ENCODE peak calls at places on chromosomes 12 and 14, in four cellular contexts. One of them, this sample, is unnamed.

GRCh38 chr12:27931390-27931789 is 41.1 kb downstream of the PTHLH start:
- DNase-seq in adrenal gland: no peak
- DNase-seq in kidney epithelial cell: no peak
- DNase-seq in fibroblast of pulmonary artery: no peak
- DNase-seq in this sample: no peak

GRCh38 chr12:68960162-68960501 is 27.2 kb upstream of the CPM start:
- DNase-seq in adrenal gland: no peak
- DNase-seq in kidney epithelial cell: no peak
- DNase-seq in fibroblast of pulmonary artery: peak
- DNase-seq in this sample: no peak

GRCh38 chr14:21703357-21704339 is 30.0 kb upstream of the OR4E1 start:
- DNase-seq in adrenal gland: no peak
- DNase-seq in kidney epithelial cell: no peak
- DNase-seq in fibroblast of pulmonary artery: no peak
- DNase-seq in this sample: no peak

GRCh38 chr12:85642810-85643209 is 193.4 kb downstream of the RASSF9 start:
- DNase-seq in adrenal gland: no peak
- DNase-seq in kidney epithelial cell: no peak
- DNase-seq in fibroblast of pulmonary artery: peak
- DNase-seq in this sample: no peak

GRCh38 chr14:50551877-50552276 is 8.1 kb upstream of the ATL1 start:
- DNase-seq in adrenal gland: no peak
- DNase-seq in kidney epithelial cell: no peak
- DNase-seq in fibroblast of pulmonary artery: no peak
- DNase-seq in this sample: no peak

GRCh38 chr14:71780075-71780474 is 152.2 kb upstream of the RGS6 start:
- DNase-seq in adrenal gland: no peak
- DNase-seq in kidney epithelial cell: no peak
- DNase-seq in fibroblast of pulmonary artery: no peak
- DNase-seq in this sample: no peak

GRCh38 chr12:108623577-108623976 is 10.1 kb downstream of the SELPLG start:
- DNase-seq in adrenal gland: no peak
- DNase-seq in kidney epithelial cell: no peak
- DNase-seq in fibroblast of pulmonary artery: no peak
- DNase-seq in this sample: no peak

GRCh38 chr12:76890407-76891143 is 11.8 kb upstream of the CSRP2 start:
- DNase-seq in adrenal gland: no peak
- DNase-seq in kidney epithelial cell: no peak
- DNase-seq in fibroblast of pulmonary artery: no peak
- DNase-seq in this sample: no peak

GRCh38 chr14:65210118-65210826 is 108.0 kb upstream of the MAX start:
- DNase-seq in adrenal gland: no peak
- DNase-seq in kidney epithelial cell: no peak
- DNase-seq in fibroblast of pulmonary artery: peak
- DNase-seq in this sample: no peak

GRCh38 chr12:85805654-85806053 is 30.6 kb downstream of the RASSF9 start:
- DNase-seq in adrenal gland: no peak
- DNase-seq in kidney epithelial cell: no peak
- DNase-seq in fibroblast of pulmonary artery: peak
- DNase-seq in this sample: no peak

GRCh38 chr14:71169028-71169427 is 261.8 kb downstream of the PCNX1 start:
- DNase-seq in adrenal gland: no peak
- DNase-seq in kidney epithelial cell: no peak
- DNase-seq in fibroblast of pulmonary artery: no peak
- DNase-seq in this sample: no peak

GRCh38 chr12:19093218-19093617 is 36.3 kb upstream of the PLEKHA5 start:
- DNase-seq in adrenal gland: no peak
- DNase-seq in kidney epithelial cell: no peak
- DNase-seq in fibroblast of pulmonary artery: peak
- DNase-seq in this sample: no peak

GRCh38 chr12:47377414-47378221 is 297.9 kb upstream of the AMIGO2 start:
- DNase-seq in adrenal gland: peak
- DNase-seq in kidney epithelial cell: peak
- DNase-seq in fibroblast of pulmonary artery: peak
- DNase-seq in this sample: peak

GRCh38 chr12:116707751-116708150 is 30.1 kb downstream of the SPRING1 start:
- DNase-seq in adrenal gland: no peak
- DNase-seq in kidney epithelial cell: no peak
- DNase-seq in fibroblast of pulmonary artery: no peak
- DNase-seq in this sample: no peak

GRCh38 chr14:33404054-33404453 is 465.4 kb downstream of the NPAS3 start:
- DNase-seq in adrenal gland: no peak
- DNase-seq in kidney epithelial cell: peak
- DNase-seq in fibroblast of pulmonary artery: peak
- DNase-seq in this sample: peak

GRCh38 chr12:12807970-12808702 is 5.0 kb upstream of the DDX47 start:
- DNase-seq in adrenal gland: peak
- DNase-seq in kidney epithelial cell: no peak
- DNase-seq in fibroblast of pulmonary artery: peak
- DNase-seq in this sample: no peak

GRCh38 chr14:41607966-41608663 is 1.4 kb downstream of the LRFN5 start:
- DNase-seq in adrenal gland: no peak
- DNase-seq in kidney epithelial cell: no peak
- DNase-seq in fibroblast of pulmonary artery: no peak
- DNase-seq in this sample: no peak

GRCh38 chr12:32644455-32644854 is 34.6 kb upstream of the DNM1L start:
- DNase-seq in adrenal gland: no peak
- DNase-seq in kidney epithelial cell: no peak
- DNase-seq in fibroblast of pulmonary artery: peak
- DNase-seq in this sample: no peak

GRCh38 chr14:39267592-39268112 is 33.9 kb downstream of the MIA2 start:
- DNase-seq in adrenal gland: no peak
- DNase-seq in kidney epithelial cell: no peak
- DNase-seq in fibroblast of pulmonary artery: no peak
- DNase-seq in this sample: peak

GRCh38 chr12:10364839-10365681 is 24.8 kb downstream of the KLRK1 start:
- DNase-seq in adrenal gland: peak
- DNase-seq in kidney epithelial cell: no peak
- DNase-seq in fibroblast of pulmonary artery: peak
- DNase-seq in this sample: no peak

GRCh38 chr12:127162307-127162706 is 1104.7 kb upstream of the TMEM132C start:
- DNase-seq in adrenal gland: no peak
- DNase-seq in kidney epithelial cell: no peak
- DNase-seq in fibroblast of pulmonary artery: no peak
- DNase-seq in this sample: no peak

GRCh38 chr12:97267803-97268202 is 194.8 kb upstream of the RMST start:
- DNase-seq in adrenal gland: no peak
- DNase-seq in kidney epithelial cell: no peak
- DNase-seq in fibroblast of pulmonary artery: no peak
- DNase-seq in this sample: no peak

GRCh38 chr12:8636581-8636980 is 23.9 kb upstream of the AICDA start:
- DNase-seq in adrenal gland: no peak
- DNase-seq in kidney epithelial cell: no peak
- DNase-seq in fibroblast of pulmonary artery: no peak
- DNase-seq in this sample: no peak

GRCh38 chr14:88166616-88167015 is 156.5 kb downstream of the KCNK10 start:
- DNase-seq in adrenal gland: no peak
- DNase-seq in kidney epithelial cell: peak
- DNase-seq in fibroblast of pulmonary artery: no peak
- DNase-seq in this sample: no peak

GRCh38 chr12:93572712-93573551 is 457 bp downstream of the SOCS2 start:
- DNase-seq in adrenal gland: peak
- DNase-seq in kidney epithelial cell: no peak
- DNase-seq in fibroblast of pulmonary artery: peak
- DNase-seq in this sample: no peak

GRCh38 chr12:106455100-106455499 is 97.6 kb downstream of the POLR3B start:
- DNase-seq in adrenal gland: no peak
- DNase-seq in kidney epithelial cell: no peak
- DNase-seq in fibroblast of pulmonary artery: no peak
- DNase-seq in this sample: no peak

GRCh38 chr12:31037921-31038320 is 35.7 kb upstream of the DDX11 start:
- DNase-seq in adrenal gland: no peak
- DNase-seq in kidney epithelial cell: no peak
- DNase-seq in fibroblast of pulmonary artery: no peak
- DNase-seq in this sample: no peak
- TF ChIP-seq CTCF in adrenal gland: no peak
- TF ChIP-seq CTCF in kidney epithelial cell: no peak
- TF ChIP-seq CTCF in fibroblast of pulmonary artery: no peak
- TF ChIP-seq CTCF in this sample: no peak

DNA sequence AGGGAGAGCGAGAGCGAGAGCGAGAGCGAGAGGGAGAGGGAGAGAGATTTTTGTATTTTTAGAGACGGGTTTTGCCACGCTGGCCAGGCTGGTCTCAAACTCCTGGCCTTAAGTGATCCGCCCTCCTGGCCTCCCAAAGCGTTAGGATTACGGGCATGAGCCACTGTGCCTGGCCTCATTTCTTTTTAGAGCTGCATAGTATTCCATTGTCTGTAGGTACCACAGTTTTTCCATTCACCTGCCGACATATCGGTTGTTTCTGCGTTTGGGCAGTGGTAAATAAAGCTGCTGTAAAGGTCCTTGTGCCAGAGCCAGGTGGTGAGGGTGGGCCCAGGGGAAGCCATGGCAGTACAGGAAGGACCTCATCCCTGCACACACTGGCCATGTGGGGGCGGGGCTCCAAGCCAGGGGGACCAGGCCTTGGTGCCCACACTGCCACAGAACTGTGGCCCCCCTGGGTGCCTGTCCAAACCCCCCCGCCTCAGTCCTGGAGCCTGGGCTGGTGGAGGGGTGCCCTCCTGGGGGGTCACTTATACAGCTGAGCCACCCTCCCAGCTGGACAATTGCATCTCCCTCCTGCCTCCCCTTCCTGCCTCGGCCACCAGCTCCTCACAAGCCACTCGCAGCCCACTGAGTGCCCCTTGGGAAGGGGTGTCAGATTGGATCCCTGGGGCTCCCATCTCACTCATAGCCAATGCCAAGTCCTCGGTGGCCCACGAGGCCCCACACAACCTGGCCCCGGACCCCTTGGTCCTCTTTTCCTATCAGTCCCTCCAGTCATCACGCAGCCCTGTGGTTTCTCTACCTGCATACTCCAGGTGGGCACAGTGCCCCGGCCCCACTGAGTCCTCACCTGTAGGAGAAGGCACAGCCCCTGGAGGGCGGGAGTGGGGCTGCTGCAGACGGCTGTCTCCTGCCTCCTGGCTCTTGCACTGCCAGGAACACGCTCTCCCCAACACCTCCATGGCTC is 1.7 kb upstream of the PUS1 start:
- DNase-seq in adrenal gland: no peak
- DNase-seq in kidney epithelial cell: no peak
- DNase-seq in fibroblast of pulmonary artery: no peak
- DNase-seq in this sample: no peak
- TF ChIP-seq CTCF in adrenal gland: no peak
- TF ChIP-seq CTCF in kidney epithelial cell: no peak
- TF ChIP-seq CTCF in fibroblast of pulmonary artery: no peak
- TF ChIP-seq CTCF in this sample: no peak

GRCh38 chr14:31456841-31457664 is at the start of gene DTD2:
- DNase-seq in adrenal gland: peak
- DNase-seq in kidney epithelial cell: peak
- DNase-seq in fibroblast of pulmonary artery: peak
- DNase-seq in this sample: peak
- TF ChIP-seq CTCF in adrenal gland: no peak
- TF ChIP-seq CTCF in kidney epithelial cell: no peak
- TF ChIP-seq CTCF in fibroblast of pulmonary artery: no peak
- TF ChIP-seq CTCF in this sample: no peak

GRCh38 chr14:52240623-52241022 is 26.9 kb upstream of the PTGDR start:
- DNase-seq in adrenal gland: no peak
- DNase-seq in kidney epithelial cell: no peak
- DNase-seq in fibroblast of pulmonary artery: no peak
- DNase-seq in this sample: no peak
- TF ChIP-seq CTCF in adrenal gland: no peak
- TF ChIP-seq CTCF in kidney epithelial cell: no peak
- TF ChIP-seq CTCF in fibroblast of pulmonary artery: no peak
- TF ChIP-seq CTCF in this sample: no peak

GRCh38 chr14:53929871-53930685 is 26.5 kb downstream of the BMP4 start:
- DNase-seq in adrenal gland: peak
- DNase-seq in kidney epithelial cell: no peak
- DNase-seq in fibroblast of pulmonary artery: no peak
- DNase-seq in this sample: no peak
- TF ChIP-seq CTCF in adrenal gland: peak
- TF ChIP-seq CTCF in kidney epithelial cell: peak
- TF ChIP-seq CTCF in fibroblast of pulmonary artery: peak
- TF ChIP-seq CTCF in this sample: peak